ENCODE peak calls at places on chromosomes 11 and 22, in five cellular contexts. One of them, this sample, is unnamed.
A peak's percentile ranks its signal among the peaks of the same experiment; 100 is the strongest.

GRCh38 chr22:41782316-41782715 is 18.2 kb upstream of the CCDC134 start:
- DNase-seq in CD8-positive, alpha-beta T cell: no peak
- DNase-seq in K562: no peak
- DNase-seq in aorta: peak; percentile 23
- DNase-seq in neural progenitor cell: no peak
- DNase-seq in this sample: no peak

GRCh38 chr22:48650323-48651035 is 1177.2 kb downstream of the BRD1 start:
- DNase-seq in CD8-positive, alpha-beta T cell: no peak
- DNase-seq in K562: no peak
- DNase-seq in aorta: no peak
- DNase-seq in neural progenitor cell: no peak
- DNase-seq in this sample: no peak

GRCh38 chr22:43529461-43529860 is 117.6 kb downstream of the MPPED1 start:
- DNase-seq in CD8-positive, alpha-beta T cell: no peak
- DNase-seq in K562: no peak
- DNase-seq in aorta: peak; percentile 5
- DNase-seq in neural progenitor cell: no peak
- DNase-seq in this sample: no peak

GRCh38 chr22:26516503-26516902 is 4.2 kb upstream of the TFIP11 start:
- DNase-seq in CD8-positive, alpha-beta T cell: no peak
- DNase-seq in K562: no peak
- DNase-seq in aorta: no peak
- DNase-seq in neural progenitor cell: no peak
- DNase-seq in this sample: peak; percentile 56

GRCh38 chr11:129973809-129974208 is 28.8 kb downstream of the PRDM10 start:
- DNase-seq in CD8-positive, alpha-beta T cell: no peak
- DNase-seq in K562: no peak
- DNase-seq in aorta: no peak
- DNase-seq in neural progenitor cell: peak; percentile 20
- DNase-seq in this sample: no peak

GRCh38 chr11:117803896-117804295 is 6.9 kb upstream of the DSCAML1 start:
- DNase-seq in CD8-positive, alpha-beta T cell: no peak
- DNase-seq in K562: no peak
- DNase-seq in aorta: no peak
- DNase-seq in neural progenitor cell: no peak
- DNase-seq in this sample: no peak

GRCh38 chr22:21826204-21826603 is 41.2 kb downstream of the MAPK1 start:
- DNase-seq in CD8-positive, alpha-beta T cell: no peak
- DNase-seq in K562: no peak
- DNase-seq in aorta: no peak
- DNase-seq in neural progenitor cell: no peak
- DNase-seq in this sample: no peak

GRCh38 chr11:2203440-2204259 is 32.0 kb upstream of the TH start:
- DNase-seq in CD8-positive, alpha-beta T cell: no peak
- DNase-seq in K562: no peak
- DNase-seq in aorta: peak; percentile 67
- DNase-seq in neural progenitor cell: no peak
- DNase-seq in this sample: peak; percentile 48

GRCh38 chr11:17992916-17993315 is 19.9 kb downstream of the SERGEF start:
- DNase-seq in CD8-positive, alpha-beta T cell: no peak
- DNase-seq in K562: no peak
- DNase-seq in aorta: no peak
- DNase-seq in neural progenitor cell: no peak
- DNase-seq in this sample: no peak

GRCh38 chr11:8839957-8840945 is 70.7 kb upstream of the AKIP1 start:
- DNase-seq in CD8-positive, alpha-beta T cell: no peak
- DNase-seq in K562: no peak
- DNase-seq in aorta: no peak
- DNase-seq in neural progenitor cell: peak; percentile 85
- DNase-seq in this sample: peak; percentile 62

GRCh38 chr22:48581821-48582469 is 1245.7 kb downstream of the BRD1 start:
- DNase-seq in CD8-positive, alpha-beta T cell: no peak
- DNase-seq in K562: no peak
- DNase-seq in aorta: no peak
- DNase-seq in neural progenitor cell: peak; percentile 47
- DNase-seq in this sample: no peak

GRCh38 chr11:103735497-103736032 is 300.9 kb upstream of the DDI1 start:
- DNase-seq in CD8-positive, alpha-beta T cell: no peak
- DNase-seq in K562: no peak
- DNase-seq in aorta: no peak
- DNase-seq in neural progenitor cell: no peak
- DNase-seq in this sample: no peak

GRCh38 chr22:47512617-47513016 is 750.2 kb downstream of the TBC1D22A start:
- DNase-seq in CD8-positive, alpha-beta T cell: no peak
- DNase-seq in K562: no peak
- DNase-seq in aorta: no peak
- DNase-seq in neural progenitor cell: no peak
- DNase-seq in this sample: no peak

GRCh38 chr11:36411202-36411640 is 98.9 kb downstream of the TRAF6 start:
- DNase-seq in CD8-positive, alpha-beta T cell: no peak
- DNase-seq in K562: no peak
- DNase-seq in aorta: no peak
- DNase-seq in neural progenitor cell: no peak
- DNase-seq in this sample: peak; percentile 48

GRCh38 chr11:36408476-36409136 is 101.5 kb downstream of the TRAF6 start:
- DNase-seq in CD8-positive, alpha-beta T cell: no peak
- DNase-seq in K562: no peak
- DNase-seq in aorta: no peak
- DNase-seq in neural progenitor cell: no peak
- DNase-seq in this sample: no peak

GRCh38 chr11:36407360-36407759 is 102.7 kb downstream of the TRAF6 start:
- DNase-seq in CD8-positive, alpha-beta T cell: no peak
- DNase-seq in K562: no peak
- DNase-seq in aorta: no peak
- DNase-seq in neural progenitor cell: no peak
- DNase-seq in this sample: no peak

GRCh38 chr11:36405585-36406367 is 104.3 kb downstream of the TRAF6 start:
- DNase-seq in CD8-positive, alpha-beta T cell: no peak
- DNase-seq in K562: no peak
- DNase-seq in aorta: no peak
- DNase-seq in neural progenitor cell: no peak
- DNase-seq in this sample: no peak

DNA sequence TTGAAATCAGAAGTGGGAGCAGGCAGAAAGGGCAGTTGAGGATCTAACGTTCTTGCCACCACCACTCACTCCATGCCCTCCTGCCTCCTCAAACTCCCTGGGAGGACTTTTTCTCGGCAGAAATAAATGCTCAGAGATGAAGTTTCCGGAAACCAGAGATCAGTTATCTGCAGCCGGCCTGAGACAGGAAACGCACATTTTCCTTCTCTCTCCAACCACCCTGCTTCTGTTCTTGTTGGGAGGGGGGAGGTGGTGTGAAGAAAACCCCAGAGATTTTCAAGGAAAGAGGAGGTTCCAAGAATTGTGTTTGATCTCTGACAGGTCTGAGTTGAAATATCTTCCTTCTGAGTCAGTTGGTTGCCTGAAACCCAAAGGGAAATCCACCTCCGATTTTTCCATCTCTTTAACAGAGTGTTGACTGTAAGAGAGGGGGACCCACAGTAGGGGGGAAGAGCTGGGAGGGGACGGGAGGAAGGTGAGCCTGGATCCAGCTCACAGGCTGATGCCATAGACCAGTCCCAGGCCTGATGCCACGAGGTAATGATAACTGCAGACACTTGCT is 100.8 kb downstream of the TRAF6 start:
- DNase-seq in CD8-positive, alpha-beta T cell: no peak
- DNase-seq in K562: no peak
- DNase-seq in aorta: no peak
- DNase-seq in neural progenitor cell: no peak
- DNase-seq in this sample: no peak
- H3K27ac ChIP-seq in CD8-positive, alpha-beta T cell: peak overlapping the region; percentile 9
- H3K27ac ChIP-seq in K562: peak overlapping the region; percentile 58
- H3K27ac ChIP-seq in aorta: no peak overlapping the region
- H3K27ac ChIP-seq in neural progenitor cell: no peak overlapping the region
- H3K27ac ChIP-seq in this sample: no peak overlapping the region

GRCh38 chr22:32555546-32555945 is 80.9 kb downstream of the FBXO7 start:
- DNase-seq in CD8-positive, alpha-beta T cell: no peak
- DNase-seq in K562: no peak
- DNase-seq in aorta: no peak
- DNase-seq in neural progenitor cell: no peak
- DNase-seq in this sample: no peak
- H3K27ac ChIP-seq in CD8-positive, alpha-beta T cell: no peak overlapping the region
- H3K27ac ChIP-seq in K562: no peak overlapping the region
- H3K27ac ChIP-seq in aorta: no peak overlapping the region
- H3K27ac ChIP-seq in neural progenitor cell: no peak overlapping the region
- H3K27ac ChIP-seq in this sample: no peak overlapping the region

DNA sequence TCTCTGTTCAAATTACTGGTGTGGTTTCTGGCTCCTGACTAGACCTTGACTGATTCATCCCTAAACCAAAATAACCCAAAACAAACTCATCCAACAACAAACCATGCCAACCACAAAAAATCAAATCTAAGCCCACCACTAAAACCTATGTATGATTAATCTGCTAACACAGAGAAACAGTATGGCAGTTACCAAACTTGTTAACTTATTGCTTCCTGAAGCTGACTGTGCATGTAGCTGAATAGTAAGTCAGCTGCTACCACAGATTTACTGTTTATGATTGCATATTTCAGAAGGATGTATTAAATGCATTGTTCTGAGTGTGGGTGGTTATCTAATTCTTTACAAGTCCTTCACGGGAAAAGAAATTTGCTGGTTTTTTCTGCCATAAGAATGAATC is 231.1 kb downstream of the SWAP70 start:
- DNase-seq in CD8-positive, alpha-beta T cell: no peak
- DNase-seq in K562: no peak
- DNase-seq in aorta: no peak
- DNase-seq in neural progenitor cell: no peak
- DNase-seq in this sample: no peak
- H3K27ac ChIP-seq in CD8-positive, alpha-beta T cell: no peak overlapping the region
- H3K27ac ChIP-seq in K562: no peak overlapping the region
- H3K27ac ChIP-seq in aorta: no peak overlapping the region
- H3K27ac ChIP-seq in neural progenitor cell: no peak overlapping the region
- H3K27ac ChIP-seq in this sample: no peak overlapping the region

DNA sequence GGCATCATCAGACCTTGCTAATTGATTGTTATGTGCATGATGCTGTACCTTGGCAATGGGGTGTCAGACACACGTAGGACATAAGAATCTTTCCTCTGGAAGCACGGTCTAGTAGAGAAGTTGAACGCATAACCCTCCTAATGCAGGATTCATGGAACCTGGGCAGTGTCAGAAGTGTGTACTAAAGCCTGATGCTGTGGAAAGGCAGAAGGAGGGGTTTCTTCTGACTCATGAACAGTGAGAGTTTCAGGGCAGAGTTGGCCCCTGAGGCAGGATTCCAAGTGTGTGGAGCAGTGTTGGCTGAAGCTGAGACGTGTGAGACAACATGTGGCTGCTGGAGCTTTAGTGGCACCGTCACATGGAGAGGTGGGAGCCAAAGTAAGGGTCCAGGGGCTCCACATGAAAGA is 3.5 kb downstream of the PANX1 start:
- DNase-seq in CD8-positive, alpha-beta T cell: no peak
- DNase-seq in K562: no peak
- DNase-seq in aorta: peak; percentile 85
- DNase-seq in neural progenitor cell: no peak
- DNase-seq in this sample: no peak
- H3K27ac ChIP-seq in CD8-positive, alpha-beta T cell: no peak overlapping the region
- H3K27ac ChIP-seq in K562: no peak overlapping the region
- H3K27ac ChIP-seq in aorta: peak overlapping the region; percentile 94
- H3K27ac ChIP-seq in neural progenitor cell: no peak overlapping the region
- H3K27ac ChIP-seq in this sample: no peak overlapping the region

GRCh38 chr11:27396259-27396839 is 33.3 kb upstream of the CCDC34 start:
- DNase-seq in CD8-positive, alpha-beta T cell: no peak
- DNase-seq in K562: no peak
- DNase-seq in aorta: no peak
- DNase-seq in neural progenitor cell: no peak
- DNase-seq in this sample: no peak

GRCh38 chr11:27392715-27393114 is 29.7 kb upstream of the CCDC34 start:
- DNase-seq in CD8-positive, alpha-beta T cell: no peak
- DNase-seq in K562: peak; percentile 28
- DNase-seq in aorta: no peak
- DNase-seq in neural progenitor cell: peak; percentile 72
- DNase-seq in this sample: no peak

GRCh38 chr11:27397619-27398412 is 34.8 kb upstream of the CCDC34 start:
- DNase-seq in CD8-positive, alpha-beta T cell: no peak
- DNase-seq in K562: no peak
- DNase-seq in aorta: no peak
- DNase-seq in neural progenitor cell: no peak
- DNase-seq in this sample: no peak

GRCh38 chr11:27398413-27398780 is 35.4 kb upstream of the CCDC34 start:
- DNase-seq in CD8-positive, alpha-beta T cell: no peak
- DNase-seq in K562: no peak
- DNase-seq in aorta: no peak
- DNase-seq in neural progenitor cell: no peak
- DNase-seq in this sample: no peak

GRCh38 chr11:27395556-27396258 is 32.7 kb upstream of the CCDC34 start:
- DNase-seq in CD8-positive, alpha-beta T cell: no peak
- DNase-seq in K562: no peak
- DNase-seq in aorta: no peak
- DNase-seq in neural progenitor cell: peak; percentile 45
- DNase-seq in this sample: peak; percentile 43
- H3K27ac ChIP-seq in CD8-positive, alpha-beta T cell: no peak overlapping the region
- H3K27ac ChIP-seq in K562: no peak overlapping the region
- H3K27ac ChIP-seq in aorta: no peak overlapping the region
- H3K27ac ChIP-seq in neural progenitor cell: peak overlapping the region; percentile 97
- H3K27ac ChIP-seq in this sample: peak overlapping the region; percentile 1

GRCh38 chr22:46176508-46177003 is 26.2 kb downstream of the PPARA start:
- DNase-seq in CD8-positive, alpha-beta T cell: no peak
- DNase-seq in K562: no peak
- DNase-seq in aorta: no peak
- DNase-seq in neural progenitor cell: no peak
- DNase-seq in this sample: no peak

GRCh38 chr22:46172522-46172921 is 22.2 kb downstream of the PPARA start:
- DNase-seq in CD8-positive, alpha-beta T cell: no peak
- DNase-seq in K562: no peak
- DNase-seq in aorta: no peak
- DNase-seq in neural progenitor cell: no peak
- DNase-seq in this sample: no peak

GRCh38 chr22:46175631-46176030 is 25.3 kb downstream of the PPARA start:
- DNase-seq in CD8-positive, alpha-beta T cell: no peak
- DNase-seq in K562: no peak
- DNase-seq in aorta: no peak
- DNase-seq in neural progenitor cell: no peak
- DNase-seq in this sample: no peak

GRCh38 chr22:46171940-46172339 is 21.6 kb downstream of the PPARA start:
- DNase-seq in CD8-positive, alpha-beta T cell: no peak
- DNase-seq in K562: no peak
- DNase-seq in aorta: no peak
- DNase-seq in neural progenitor cell: no peak
- DNase-seq in this sample: no peak

DNA sequence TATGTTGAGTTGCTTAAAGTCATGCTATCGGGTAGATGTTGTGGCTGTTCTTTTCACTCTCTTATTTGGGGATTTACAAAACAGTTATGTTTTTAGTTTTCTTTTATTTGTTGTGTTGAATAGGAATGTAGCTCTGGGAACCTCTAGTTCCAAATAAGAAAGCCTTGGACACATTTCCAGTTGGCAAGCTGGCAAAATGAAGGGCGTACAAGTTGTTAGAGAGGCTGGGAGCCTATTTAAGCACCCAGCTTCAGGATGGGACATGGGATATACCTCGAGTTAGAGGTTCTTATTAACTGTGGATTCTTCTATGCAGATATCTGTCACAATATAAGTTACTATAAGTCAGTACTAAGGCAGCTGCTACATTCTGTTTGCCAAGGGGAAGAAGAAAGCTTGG is 22.8 kb downstream of the PPARA start:
- DNase-seq in CD8-positive, alpha-beta T cell: no peak
- DNase-seq in K562: no peak
- DNase-seq in aorta: no peak
- DNase-seq in neural progenitor cell: no peak
- DNase-seq in this sample: no peak
- H3K27ac ChIP-seq in CD8-positive, alpha-beta T cell: no peak overlapping the region
- H3K27ac ChIP-seq in K562: no peak overlapping the region
- H3K27ac ChIP-seq in aorta: no peak overlapping the region
- H3K27ac ChIP-seq in neural progenitor cell: no peak overlapping the region
- H3K27ac ChIP-seq in this sample: no peak overlapping the region